ENCODE peak calls at places on chromosomes 12 and 14, in four cellular contexts. One of them, this sample, is unnamed.

GRCh38 chr14:72577521-72577920 is 316.4 kb downstream of the DPF3 start:
- DNase-seq in heart left ventricle: no peak
- DNase-seq in IMR-90: no peak
- DNase-seq in adrenal gland: no peak
- DNase-seq in this sample: no peak

GRCh38 chr12:49346659-49347306 is at the start of gene DNAJC22:
- DNase-seq in heart left ventricle: no peak
- DNase-seq in IMR-90: no peak
- DNase-seq in adrenal gland: no peak
- DNase-seq in this sample: no peak

GRCh38 chr12:129696952-129697351 is 206.9 kb downstream of the TMEM132D start:
- DNase-seq in heart left ventricle: no peak
- DNase-seq in IMR-90: no peak
- DNase-seq in adrenal gland: no peak
- DNase-seq in this sample: no peak

GRCh38 chr12:91944637-91945036 is 201.0 kb downstream of the BTG1 start:
- DNase-seq in heart left ventricle: no peak
- DNase-seq in IMR-90: no peak
- DNase-seq in adrenal gland: no peak
- DNase-seq in this sample: no peak

GRCh38 chr12:27709932-27710591 is 570 bp upstream of the MRPS35 start:
- DNase-seq in heart left ventricle: no peak
- DNase-seq in IMR-90: peak; percentile 61
- DNase-seq in adrenal gland: no peak
- DNase-seq in this sample: no peak

GRCh38 chr12:32889073-32889760 is 7.4 kb downstream of the PKP2 start:
- DNase-seq in heart left ventricle: no peak
- DNase-seq in IMR-90: no peak
- DNase-seq in adrenal gland: no peak
- DNase-seq in this sample: no peak

GRCh38 chr12:39831587-39832315 is 212.1 kb upstream of the ABCD2 start:
- DNase-seq in heart left ventricle: no peak
- DNase-seq in IMR-90: peak; percentile 30
- DNase-seq in adrenal gland: no peak
- DNase-seq in this sample: no peak

GRCh38 chr12:71046215-71046614 is 111.6 kb downstream of the TSPAN8 start:
- DNase-seq in heart left ventricle: no peak
- DNase-seq in IMR-90: peak; percentile 2
- DNase-seq in adrenal gland: no peak
- DNase-seq in this sample: no peak

GRCh38 chr14:105746124-105746514 is 219.7 kb downstream of the TMEM121 start:
- DNase-seq in heart left ventricle: no peak
- DNase-seq in IMR-90: no peak
- DNase-seq in adrenal gland: no peak
- DNase-seq in this sample: no peak

GRCh38 chr12:25689996-25690501 is 137.0 kb upstream of the LMNTD1 start:
- DNase-seq in heart left ventricle: peak; percentile 34
- DNase-seq in IMR-90: no peak
- DNase-seq in adrenal gland: peak; percentile 65
- DNase-seq in this sample: no peak

GRCh38 chr12:82425241-82425640 is 66.9 kb downstream of the METTL25 start:
- DNase-seq in heart left ventricle: no peak
- DNase-seq in IMR-90: peak; percentile 73
- DNase-seq in adrenal gland: no peak
- DNase-seq in this sample: no peak

GRCh38 chr12:124613151-124613585 is 45.8 kb upstream of the NCOR2 start:
- DNase-seq in heart left ventricle: no peak
- DNase-seq in IMR-90: peak; percentile 36
- DNase-seq in adrenal gland: no peak
- DNase-seq in this sample: no peak

GRCh38 chr12:25236626-25237025 is 14.1 kb downstream of the KRAS start:
- DNase-seq in heart left ventricle: no peak
- DNase-seq in IMR-90: peak; percentile 51
- DNase-seq in adrenal gland: no peak
- DNase-seq in this sample: no peak

GRCh38 chr14:64708148-64709004 is 4.2 kb downstream of the PLEKHG3 start:
- DNase-seq in heart left ventricle: peak; percentile 51
- DNase-seq in IMR-90: peak; percentile 44
- DNase-seq in adrenal gland: no peak
- DNase-seq in this sample: peak; percentile 35

GRCh38 chr14:29798078-29798477 is 129.6 kb downstream of the PRKD1 start:
- DNase-seq in heart left ventricle: no peak
- DNase-seq in IMR-90: no peak
- DNase-seq in adrenal gland: no peak
- DNase-seq in this sample: no peak

GRCh38 chr12:27226319-27226984 is 17.6 kb upstream of the STK38L start:
- DNase-seq in heart left ventricle: peak; percentile 28
- DNase-seq in IMR-90: no peak
- DNase-seq in adrenal gland: no peak
- DNase-seq in this sample: no peak

GRCh38 chr12:123808167-123808566 is 46.1 kb downstream of the DNAH10 start:
- DNase-seq in heart left ventricle: no peak
- DNase-seq in IMR-90: peak; percentile 7
- DNase-seq in adrenal gland: no peak
- DNase-seq in this sample: no peak

GRCh38 chr12:49345048-49345839 is 1.4 kb upstream of the DNAJC22 start:
- DNase-seq in heart left ventricle: no peak
- DNase-seq in IMR-90: no peak
- DNase-seq in adrenal gland: no peak
- DNase-seq in this sample: no peak

GRCh38 chr14:47846008-47846407 is 170.6 kb upstream of the MDGA2 start:
- DNase-seq in heart left ventricle: no peak
- DNase-seq in IMR-90: no peak
- DNase-seq in adrenal gland: no peak
- DNase-seq in this sample: no peak

GRCh38 chr12:4086481-4086880 is 187.1 kb upstream of the CCND2 start:
- DNase-seq in heart left ventricle: no peak
- DNase-seq in IMR-90: no peak
- DNase-seq in adrenal gland: no peak
- DNase-seq in this sample: no peak

GRCh38 chr14:59484611-59485174 is 376 bp downstream of the JKAMP start:
- DNase-seq in heart left ventricle: no peak
- DNase-seq in IMR-90: peak; percentile 17
- DNase-seq in adrenal gland: no peak
- DNase-seq in this sample: no peak

GRCh38 chr12:39199371-39199770 is 243.5 kb downstream of the KIF21A start:
- DNase-seq in heart left ventricle: no peak
- DNase-seq in IMR-90: no peak
- DNase-seq in adrenal gland: no peak
- DNase-seq in this sample: no peak

GRCh38 chr12:82838123-82838522 is 151.4 kb downstream of the TMTC2 start:
- DNase-seq in heart left ventricle: no peak
- DNase-seq in IMR-90: no peak
- DNase-seq in adrenal gland: no peak
- DNase-seq in this sample: no peak

GRCh38 chr14:35666429-35667043 is 132.6 kb downstream of the INSM2 start:
- DNase-seq in heart left ventricle: no peak
- DNase-seq in IMR-90: no peak
- DNase-seq in adrenal gland: no peak
- DNase-seq in this sample: no peak

GRCh38 chr14:54808326-54809161 is 94.1 kb downstream of the GCH1 start:
- DNase-seq in heart left ventricle: no peak
- DNase-seq in IMR-90: no peak
- DNase-seq in adrenal gland: no peak
- DNase-seq in this sample: no peak

GRCh38 chr14:44662250-44662891 is 155.3 kb upstream of the FSCB start:
- DNase-seq in heart left ventricle: no peak
- DNase-seq in IMR-90: no peak
- DNase-seq in adrenal gland: no peak
- DNase-seq in this sample: no peak

GRCh38 chr12:3596703-3597472 is 105.9 kb downstream of the PRMT8 start:
- DNase-seq in heart left ventricle: no peak
- DNase-seq in IMR-90: no peak
- DNase-seq in adrenal gland: no peak
- DNase-seq in this sample: no peak

GRCh38 chr12:131860472-131861260 is 32.5 kb downstream of the MMP17 start:
- DNase-seq in heart left ventricle: no peak
- DNase-seq in IMR-90: peak; percentile 57
- DNase-seq in adrenal gland: no peak
- DNase-seq in this sample: no peak

GRCh38 chr14:77707355-77707723 is 484 bp downstream of the ALKBH1 start:
- DNase-seq in heart left ventricle: peak; percentile 13
- DNase-seq in IMR-90: peak; percentile 63
- DNase-seq in adrenal gland: peak; percentile 27
- DNase-seq in this sample: no peak

GRCh38 chr12:119601877-119602536 is 8.4 kb downstream of the TMEM233 start:
- DNase-seq in heart left ventricle: no peak
- DNase-seq in IMR-90: no peak
- DNase-seq in adrenal gland: no peak
- DNase-seq in this sample: no peak
- H3K27me3 ChIP-seq in heart left ventricle: peaks cover 10% of the 10 kb centered on the region
- H3K27me3 ChIP-seq in IMR-90: no peaks in the 10 kb centered on the region
- H3K27me3 ChIP-seq in adrenal gland: peaks cover 3% of the 10 kb centered on the region
- H3K27me3 ChIP-seq in this sample: no peaks in the 10 kb centered on the region

GRCh38 chr14:60723218-60724079 is 702 bp downstream of the SIX4 start:
- DNase-seq in heart left ventricle: peak; percentile 11
- DNase-seq in IMR-90: peak; percentile 62
- DNase-seq in adrenal gland: peak; percentile 43
- DNase-seq in this sample: peak; percentile 40
- H3K27me3 ChIP-seq in heart left ventricle: peaks cover 15% of the 10 kb centered on the region
- H3K27me3 ChIP-seq in IMR-90: no peaks in the 10 kb centered on the region
- H3K27me3 ChIP-seq in adrenal gland: no peaks in the 10 kb centered on the region
- H3K27me3 ChIP-seq in this sample: no peaks in the 10 kb centered on the region

GRCh38 chr12:52673713-52674415 is 6.3 kb downstream of the KRT1 start:
- DNase-seq in heart left ventricle: no peak
- DNase-seq in IMR-90: no peak
- DNase-seq in adrenal gland: no peak
- DNase-seq in this sample: no peak

GRCh38 chr12:52676163-52676562 is 4.0 kb downstream of the KRT1 start:
- DNase-seq in heart left ventricle: no peak
- DNase-seq in IMR-90: no peak
- DNase-seq in adrenal gland: no peak
- DNase-seq in this sample: no peak

GRCh38 chr12:52673216-52673615 is 7.0 kb downstream of the KRT1 start:
- DNase-seq in heart left ventricle: no peak
- DNase-seq in IMR-90: no peak
- DNase-seq in adrenal gland: no peak
- DNase-seq in this sample: no peak

GRCh38 chr12:52675301-52675701 is 4.9 kb downstream of the KRT1 start:
- DNase-seq in heart left ventricle: no peak
- DNase-seq in IMR-90: no peak
- DNase-seq in adrenal gland: no peak
- DNase-seq in this sample: no peak

GRCh38 chr12:52674416-52674775 is 5.8 kb downstream of the KRT1 start:
- DNase-seq in heart left ventricle: no peak
- DNase-seq in IMR-90: no peak
- DNase-seq in adrenal gland: no peak
- DNase-seq in this sample: no peak
- H3K27me3 ChIP-seq in heart left ventricle: peaks cover 33% of the 10 kb centered on the region
- H3K27me3 ChIP-seq in IMR-90: peaks cover 21% of the 10 kb centered on the region
- H3K27me3 ChIP-seq in adrenal gland: peaks cover 18% of the 10 kb centered on the region
- H3K27me3 ChIP-seq in this sample: no peaks in the 10 kb centered on the region

GRCh38 chr14:37625597-37626595 is 30.5 kb downstream of the TTC6 start:
- DNase-seq in heart left ventricle: no peak
- DNase-seq in IMR-90: peak; percentile 30
- DNase-seq in adrenal gland: no peak
- DNase-seq in this sample: no peak
- H3K27me3 ChIP-seq in heart left ventricle: peaks cover 41% of the 10 kb centered on the region
- H3K27me3 ChIP-seq in IMR-90: no peaks in the 10 kb centered on the region
- H3K27me3 ChIP-seq in adrenal gland: peaks cover 29% of the 10 kb centered on the region
- H3K27me3 ChIP-seq in this sample: peaks cover 5% of the 10 kb centered on the region

This sample was measured in uterus.